ENCODE peak calls at places on chromosome 6, in four cellular contexts. Y is H9; Z is HT1080; B is activated CD4-positive, alpha-beta T cell treated with anti-CD3 and anti-CD28 coated beads, Interleukin-2, amount 50 U/mL, for 24 hours. W is an unnamed sample.

GRCh38 chr6:41503841-41504525 is 42.2 kb upstream of the FOXP4 start:
- DNase-seq in B (no peak), Z (peak), Y (no peak), W (peak)

GRCh38 chr6:34070315-34071110 is 75.4 kb downstream of the GRM4 start:
- DNase-seq in B (no peak), Y (no peak), Z (no peak), W (no peak)

GRCh38 chr6:53359843-53360834 is 11.4 kb upstream of the ELOVL5 start:
- DNase-seq in B (no peak), Y (no peak), Z (no peak), W (no peak)

GRCh38 chr6:124795879-124796838 is 166.1 kb upstream of the RNF217 start:
- DNase-seq in B (no peak), Y (peak), Z (peak), W (peak)

GRCh38 chr6:56073315-56073714 is 174.1 kb downstream of the COL21A1 start:
- DNase-seq in Y (no peak), Z (no peak), B (no peak), W (no peak)

GRCh38 chr6:38432479-38432878 is 207.2 kb downstream of the BTBD9 start:
- DNase-seq in B (no peak), Y (no peak), Z (peak), W (no peak)

GRCh38 chr6:136201735-136202134 is 48.4 kb downstream of the MTFR2 start:
- DNase-seq in B (no peak), Z (no peak), Y (no peak), W (no peak)

GRCh38 chr6:158769696-158770446 is 49.3 kb downstream of the EZR start:
- DNase-seq in Y (no peak), B (no peak), Z (no peak), W (no peak)

GRCh38 chr6:57324538-57324937 is 7.1 kb downstream of the PRIM2 start:
- DNase-seq in Y (no peak), Z (peak), B (no peak), W (no peak)

GRCh38 chr6:168559574-168560098 is 118.7 kb downstream of the SMOC2 start:
- DNase-seq in Y (no peak), B (no peak), Z (no peak), W (no peak)

GRCh38 chr6:111011360-111012142 is 29.7 kb downstream of the RPF2 start:
- DNase-seq in Z (peak), Y (no peak), B (no peak), W (peak)

GRCh38 chr6:144736763-144737162 is 451.6 kb downstream of the UTRN start:
- DNase-seq in Z (no peak), Y (no peak), B (no peak), W (no peak)

GRCh38 chr6:137080711-137081110 is 35.9 kb upstream of the IL20RA start:
- DNase-seq in B (no peak), Y (no peak), Z (no peak), W (no peak)

GRCh38 chr6:113662688-113663333 is 194.3 kb upstream of the MARCKS start:
- DNase-seq in B (no peak), Y (no peak), Z (no peak), W (peak)

GRCh38 chr6:159943965-159944598 is 24.8 kb upstream of the IGF2R start:
- DNase-seq in B (no peak), Y (no peak), Z (no peak), W (no peak)

GRCh38 chr6:83352413-83352812 is 78.4 kb downstream of the ME1 start:
- DNase-seq in B (no peak), Y (no peak), Z (peak), W (no peak)

GRCh38 chr6:154354265-154354777 is 2.3 kb downstream of the IPCEF1 start:
- DNase-seq in B (no peak), Z (no peak), Y (no peak), W (no peak)

GRCh38 chr6:169944415-169944814 is 193.0 kb downstream of the ERMARD start:
- DNase-seq in B (no peak), Y (no peak), Z (no peak), W (no peak)

GRCh38 chr6:154347981-154348380 is 8.6 kb downstream of the IPCEF1 start:
- DNase-seq in B (no peak), Z (no peak), Y (no peak), W (no peak)

GRCh38 chr6:22613695-22614094 is 44.3 kb downstream of the HDGFL1 start:
- DNase-seq in B (no peak), Y (no peak), Z (peak), W (no peak)

GRCh38 chr6:114342086-114342825 is 567 bp downstream of the HS3ST5 start:
- DNase-seq in B (no peak), Y (peak), Z (peak), W (peak)

GRCh38 chr6:65557224-65557623 is 149.8 kb downstream of the EYS start:
- DNase-seq in Y (no peak), B (no peak), Z (no peak), W (no peak)

W was measured in GM10248.